ENCODE peak calls at places on chromosomes 2 and 18, in seven cellular contexts. F, S, J, P, G, O and R are unnamed samples.

GRCh38 chr2:135585586-135585985 is 54.3 kb downstream of the R3HDM1 start:
- DNase-seq in F (no peak), S (no peak), J (no peak), P (no peak), G (no peak), O (no peak), R (no peak)

GRCh38 chr2:120531365-120531764 is 185.4 kb downstream of the INHBB start:
- DNase-seq in F (no peak), S (no peak), J (no peak), P (no peak), G (no peak), O (no peak), R (no peak)

GRCh38 chr18:25223899-25224607 is 127.9 kb downstream of the ZNF521 start:
- DNase-seq in F (no peak), S (no peak), J (no peak), P (no peak), G (no peak), O (no peak), R (no peak)

GRCh38 chr2:235936493-235936892 is 231.7 kb downstream of the GBX2 start:
- DNase-seq in F (no peak), S (no peak), J (peak; percentile 21), P (no peak), G (no peak), O (no peak), R (peak; percentile 29)

GRCh38 chr18:79394438-79395307 is 1.1 kb upstream of the NFATC1 start:
- DNase-seq in F (no peak), S (no peak), J (peak; percentile 51), P (no peak), G (peak; percentile 31), O (peak; percentile 43), R (peak; percentile 69)

GRCh38 chr2:112170495-112170894 is 32.3 kb downstream of the FBLN7 start:
- DNase-seq in F (no peak), S (no peak), J (no peak), P (no peak), G (no peak), O (no peak), R (no peak)

GRCh38 chr2:172878260-172878659 is 142.6 kb downstream of the RAPGEF4 start:
- DNase-seq in F (no peak), S (no peak), J (no peak), P (no peak), G (no peak), O (no peak), R (no peak)

GRCh38 chr2:75607988-75608683 is 38.4 kb upstream of the MRPL19 start:
- DNase-seq in F (no peak), S (no peak), J (no peak), P (no peak), G (no peak), O (no peak), R (no peak)

GRCh38 chr2:184215745-184216144 is 382.6 kb upstream of the ZNF804A start:
- DNase-seq in F (no peak), S (no peak), J (no peak), P (no peak), G (no peak), O (no peak), R (no peak)

GRCh38 chr2:9967053-9967775 is 15.7 kb downstream of the GRHL1 start:
- DNase-seq in F (no peak), S (no peak), J (no peak), P (no peak), G (no peak), O (no peak), R (no peak)

GRCh38 chr2:204265701-204266310 is 279.5 kb upstream of the PARD3B start:
- DNase-seq in F (no peak), S (no peak), J (no peak), P (no peak), G (peak; percentile 47), O (no peak), R (no peak)

GRCh38 chr2:229085439-229085838 is 185.6 kb downstream of the PID1 start:
- DNase-seq in F (no peak), S (no peak), J (no peak), P (no peak), G (no peak), O (no peak), R (no peak)

GRCh38 chr2:211982162-211982561 is 556.4 kb downstream of the ERBB4 start:
- DNase-seq in F (no peak), S (no peak), J (no peak), P (no peak), G (no peak), O (no peak), R (no peak)

GRCh38 chr2:123513351-123513750 is 511.7 kb upstream of the CNTNAP5 start:
- DNase-seq in F (no peak), S (no peak), J (no peak), P (no peak), G (no peak), O (no peak), R (no peak)

GRCh38 chr2:41847744-41848441 is 199.9 kb upstream of the PKDCC start:
- DNase-seq in F (no peak), S (no peak), J (no peak), P (no peak), G (no peak), O (no peak), R (peak; percentile 32)

GRCh38 chr18:3119401-3120323 is 100.1 kb downstream of the MYOM1 start:
- DNase-seq in F (no peak), S (no peak), J (no peak), P (no peak), G (no peak), O (no peak), R (no peak)

GRCh38 chr2:161379740-161380139 is 36.4 kb upstream of the TBR1 start:
- DNase-seq in F (no peak), S (no peak), J (no peak), P (no peak), G (no peak), O (no peak), R (no peak)

GRCh38 chr2:37838541-37839167 is 86.4 kb upstream of the RMDN2 start:
- DNase-seq in F (no peak), S (no peak), J (no peak), P (no peak), G (no peak), O (no peak), R (no peak)

GRCh38 chr18:7926526-7926925 is 359.4 kb downstream of the PTPRM start:
- DNase-seq in F (peak; percentile 44), S (no peak), J (peak; percentile 26), P (no peak), G (no peak), O (no peak), R (peak; percentile 19)

GRCh38 chr2:218272531-218273212 is 2.4 kb downstream of the PNKD start:
- DNase-seq in F (peak; percentile 87), S (peak; percentile 52), J (peak; percentile 77), P (peak; percentile 69), G (peak; percentile 79), O (peak; percentile 70), R (peak; percentile 82)